ENCODE peak calls at places on chromosomes 13 and 19, in eight cellular contexts. Y is NCI-H345, F is astrocyte of the spinal cord, U is left ventricle myocardium superior, P is frontal cortex, H is cerebellar cortex, Q is cardiac muscle cell, D is HuH-7.5. V is an unnamed sample.

GRCh38 chr19:42762782-42763181 is 2.7 kb downstream of the PSG8 start:
- DNase-seq in Y (no peak), F (no peak), U (no peak), P (no peak), H (peak), Q (no peak), D (no peak), V (no peak)

GRCh38 chr13:26721251-26721939 is 39.2 kb downstream of the GPR12 start:
- DNase-seq in Y (no peak), F (peak), U (no peak), P (no peak), H (peak), Q (no peak), D (no peak), V (peak)

GRCh38 chr13:91785435-91786137 is 387.2 kb downstream of the GPC5 start:
- DNase-seq in Y (no peak), F (no peak), U (no peak), P (no peak), H (no peak), Q (no peak), D (no peak), V (no peak)

GRCh38 chr19:42657551-42657950 is 62.8 kb upstream of the CEACAM8 start:
- DNase-seq in Y (no peak), F (no peak), U (no peak), P (no peak), H (no peak), Q (peak), D (no peak), V (peak)

GRCh38 chr19:46608581-46609345 is 7.6 kb downstream of the CALM3 start:
- DNase-seq in Y (no peak), F (no peak), U (peak), P (no peak), H (no peak), Q (no peak), D (no peak), V (no peak)

GRCh38 chr19:44879309-44880065 is 11.6 kb upstream of the TOMM40 start:
- DNase-seq in Y (no peak), F (no peak), U (no peak), P (no peak), H (no peak), Q (no peak), D (no peak), V (no peak)

GRCh38 chr13:37656247-37656940 is 57.8 kb upstream of the POSTN start:
- DNase-seq in Y (no peak), F (peak), U (no peak), P (no peak), H (no peak), Q (peak), D (no peak), V (peak)

GRCh38 chr19:10516671-10517286 is 468 bp downstream of the S1PR5 start:
- DNase-seq in Y (peak), F (no peak), U (no peak), P (no peak), H (peak), Q (no peak), D (no peak), V (no peak)

GRCh38 chr13:59483441-59484116 is 680.1 kb downstream of the DIAPH3 start:
- DNase-seq in Y (no peak), F (peak), U (peak), P (no peak), H (no peak), Q (peak), D (no peak), V (no peak)

GRCh38 chr19:1450735-1451669 is 1.1 kb downstream of the APC2 start:
- DNase-seq in Y (no peak), F (no peak), U (no peak), P (no peak), H (peak), Q (no peak), D (no peak), V (no peak)

GRCh38 chr19:45828945-45829344 is 13.8 kb upstream of the RSPH6A start:
- DNase-seq in Y (no peak), F (no peak), U (no peak), P (no peak), H (no peak), Q (no peak), D (no peak), V (no peak)

GRCh38 chr13:40191186-40191980 is 475.1 kb downstream of the FOXO1 start:
- DNase-seq in Y (no peak), F (peak), U (no peak), P (no peak), H (no peak), Q (peak), D (no peak), V (no peak)

GRCh38 chr13:28922341-28922740 is 102.2 kb downstream of the MTUS2 start:
- DNase-seq in Y (no peak), F (no peak), U (no peak), P (no peak), H (peak), Q (no peak), D (no peak), V (no peak)

GRCh38 chr19:5774921-5775320 is 9.6 kb downstream of the PRR22 start:
- DNase-seq in Y (no peak), F (no peak), U (no peak), P (no peak), H (no peak), Q (no peak), D (no peak), V (no peak)

GRCh38 chr19:13795595-13796300 is 505 bp downstream of the ZSWIM4 start:
- DNase-seq in Y (no peak), F (no peak), U (no peak), P (no peak), H (peak), Q (peak), D (peak), V (no peak)

GRCh38 chr13:48580886-48581285 is 48.0 kb upstream of the RCBTB2 start:
- DNase-seq in Y (no peak), F (no peak), U (no peak), P (no peak), H (no peak), Q (no peak), D (no peak), V (no peak)

GRCh38 chr13:80337706-80338105 is 3.2 kb downstream of the SPRY2 start:
- DNase-seq in Y (no peak), F (peak), U (no peak), P (no peak), H (peak), Q (peak), D (no peak), V (no peak)

GRCh38 chr13:109431217-109431616 is 355.2 kb downstream of the IRS2 start:
- DNase-seq in Y (no peak), F (no peak), U (no peak), P (no peak), H (no peak), Q (no peak), D (no peak), V (no peak)

GRCh38 chr13:58953638-58954037 is 1210.1 kb downstream of the DIAPH3 start:
- DNase-seq in Y (no peak), F (peak), U (no peak), P (no peak), H (no peak), Q (no peak), D (no peak), V (peak)

GRCh38 chr13:73767191-73767741 is 366.9 kb downstream of the KLF12 start:
- DNase-seq in Y (peak), F (peak), U (no peak), P (no peak), H (no peak), Q (no peak), D (no peak), V (no peak)

GRCh38 chr19:42081584-42082258 is 5.8 kb downstream of the ZNF574 start:
- DNase-seq in Y (no peak), F (peak), U (no peak), P (no peak), H (peak), Q (peak), D (peak), V (peak)

GRCh38 chr19:41694831-41695635 is 7.0 kb upstream of the CEACAM7 start:
- DNase-seq in Y (no peak), F (no peak), U (no peak), P (no peak), H (no peak), Q (no peak), D (no peak), V (no peak)

GRCh38 chr19:6476896-6477431 is 4.6 kb downstream of the DENND1C start:
- DNase-seq in Y (no peak), F (no peak), U (no peak), P (no peak), H (no peak), Q (no peak), D (no peak), V (no peak)

GRCh38 chr19:43519436-43520088 is 7.4 kb downstream of the ETHE1 start:
- DNase-seq in Y (peak), F (peak), U (peak), P (peak), H (peak), Q (peak), D (peak), V (peak)

V was measured in HT1080.